ENCODE peak calls at places on chromosomes 2 and 18, in nine cellular contexts. One of them, this sample, is unnamed.

GRCh38 chr2:100407108-100407507 is 10.4 kb downstream of the CHST10 start:
- DNase-seq in fibroblast of the aortic adventitia: no peak
- DNase-seq in AG04449: no peak
- DNase-seq in HCT116: no peak
- DNase-seq in hepatocyte: no peak
- DNase-seq in gastrocnemius medialis: no peak
- DNase-seq in choroid plexus epithelial cell: no peak
- DNase-seq in A549: no peak
- DNase-seq in fibroblast of mammary gland: no peak
- DNase-seq in this sample: no peak

GRCh38 chr2:164655750-164656149 is 34.5 kb upstream of the GRB14 start:
- DNase-seq in fibroblast of mammary gland: peak; percentile 34
- DNase-seq in fibroblast of the aortic adventitia: peak; percentile 56
- DNase-seq in A549: peak; percentile 39
- DNase-seq in AG04449: no peak
- DNase-seq in choroid plexus epithelial cell: peak; percentile 30
- DNase-seq in gastrocnemius medialis: no peak
- DNase-seq in hepatocyte: no peak
- DNase-seq in HCT116: no peak
- DNase-seq in this sample: no peak

GRCh38 chr18:42374961-42375360 is 419.9 kb downstream of the PIK3C3 start:
- DNase-seq in gastrocnemius medialis: no peak
- DNase-seq in A549: no peak
- DNase-seq in HCT116: no peak
- DNase-seq in AG04449: no peak
- DNase-seq in choroid plexus epithelial cell: no peak
- DNase-seq in hepatocyte: no peak
- DNase-seq in fibroblast of the aortic adventitia: no peak
- DNase-seq in fibroblast of mammary gland: no peak
- DNase-seq in this sample: no peak

GRCh38 chr18:56305583-56305982 is 332.8 kb downstream of the TXNL1 start:
- DNase-seq in A549: no peak
- DNase-seq in fibroblast of the aortic adventitia: no peak
- DNase-seq in hepatocyte: no peak
- DNase-seq in choroid plexus epithelial cell: no peak
- DNase-seq in AG04449: peak; percentile 26
- DNase-seq in fibroblast of mammary gland: peak; percentile 21
- DNase-seq in gastrocnemius medialis: no peak
- DNase-seq in HCT116: no peak
- DNase-seq in this sample: no peak

GRCh38 chr2:129923265-129924141 is 56.0 kb upstream of the RAB6C start:
- DNase-seq in choroid plexus epithelial cell: peak; percentile 63
- DNase-seq in HCT116: peak; percentile 35
- DNase-seq in fibroblast of the aortic adventitia: peak; percentile 58
- DNase-seq in AG04449: no peak
- DNase-seq in fibroblast of mammary gland: peak; percentile 54
- DNase-seq in hepatocyte: peak; percentile 67
- DNase-seq in gastrocnemius medialis: no peak
- DNase-seq in A549: peak; percentile 58
- DNase-seq in this sample: no peak

GRCh38 chr18:70072678-70073077 is 125.0 kb upstream of the CD226 start:
- DNase-seq in gastrocnemius medialis: no peak
- DNase-seq in fibroblast of the aortic adventitia: peak; percentile 69
- DNase-seq in HCT116: no peak
- DNase-seq in A549: peak; percentile 11
- DNase-seq in fibroblast of mammary gland: peak; percentile 42
- DNase-seq in hepatocyte: peak; percentile 40
- DNase-seq in choroid plexus epithelial cell: peak; percentile 74
- DNase-seq in AG04449: no peak
- DNase-seq in this sample: no peak

GRCh38 chr18:34514238-34514637 is 195.9 kb upstream of the DTNA start:
- DNase-seq in AG04449: no peak
- DNase-seq in A549: no peak
- DNase-seq in choroid plexus epithelial cell: no peak
- DNase-seq in HCT116: no peak
- DNase-seq in fibroblast of mammary gland: peak; percentile 71
- DNase-seq in gastrocnemius medialis: no peak
- DNase-seq in fibroblast of the aortic adventitia: peak; percentile 6
- DNase-seq in hepatocyte: no peak
- DNase-seq in this sample: no peak

GRCh38 chr2:47662547-47662946 is 120.4 kb upstream of the MSH6 start:
- DNase-seq in HCT116: no peak
- DNase-seq in fibroblast of mammary gland: no peak
- DNase-seq in gastrocnemius medialis: no peak
- DNase-seq in fibroblast of the aortic adventitia: no peak
- DNase-seq in AG04449: no peak
- DNase-seq in choroid plexus epithelial cell: no peak
- DNase-seq in A549: no peak
- DNase-seq in hepatocyte: no peak
- DNase-seq in this sample: no peak

GRCh38 chr2:42072349-42073118 is 24.7 kb downstream of the PKDCC start:
- DNase-seq in choroid plexus epithelial cell: peak; percentile 61
- DNase-seq in fibroblast of mammary gland: no peak
- DNase-seq in A549: no peak
- DNase-seq in HCT116: no peak
- DNase-seq in AG04449: no peak
- DNase-seq in hepatocyte: peak; percentile 38
- DNase-seq in gastrocnemius medialis: peak; percentile 91
- DNase-seq in fibroblast of the aortic adventitia: peak; percentile 37
- DNase-seq in this sample: no peak

GRCh38 chr2:199901942-199902341 is 9.2 kb upstream of the C2orf69 start:
- DNase-seq in A549: no peak
- DNase-seq in fibroblast of the aortic adventitia: no peak
- DNase-seq in gastrocnemius medialis: no peak
- DNase-seq in hepatocyte: no peak
- DNase-seq in choroid plexus epithelial cell: no peak
- DNase-seq in fibroblast of mammary gland: no peak
- DNase-seq in AG04449: no peak
- DNase-seq in HCT116: no peak
- DNase-seq in this sample: no peak

GRCh38 chr2:169221745-169222369 is 140.5 kb downstream of the LRP2 start:
- DNase-seq in AG04449: no peak
- DNase-seq in fibroblast of the aortic adventitia: peak; percentile 2
- DNase-seq in hepatocyte: peak; percentile 49
- DNase-seq in gastrocnemius medialis: no peak
- DNase-seq in A549: peak; percentile 21
- DNase-seq in HCT116: peak; percentile 24
- DNase-seq in fibroblast of mammary gland: peak; percentile 12
- DNase-seq in choroid plexus epithelial cell: peak; percentile 55
- DNase-seq in this sample: no peak

GRCh38 chr2:88350641-88351601 is 101.6 kb downstream of the FOXI3 start:
- DNase-seq in gastrocnemius medialis: no peak
- DNase-seq in fibroblast of mammary gland: peak; percentile 26
- DNase-seq in fibroblast of the aortic adventitia: peak; percentile 22
- DNase-seq in A549: peak; percentile 71
- DNase-seq in HCT116: peak; percentile 65
- DNase-seq in choroid plexus epithelial cell: peak; percentile 23
- DNase-seq in hepatocyte: peak; percentile 72
- DNase-seq in AG04449: no peak
- DNase-seq in this sample: peak; percentile 77

GRCh38 chr2:207487650-207488315 is 42.0 kb upstream of the CREB1 start:
- DNase-seq in fibroblast of mammary gland: peak; percentile 97
- DNase-seq in gastrocnemius medialis: no peak
- DNase-seq in fibroblast of the aortic adventitia: peak; percentile 89
- DNase-seq in HCT116: peak; percentile 32
- DNase-seq in A549: peak; percentile 63
- DNase-seq in hepatocyte: no peak
- DNase-seq in AG04449: peak; percentile 75
- DNase-seq in choroid plexus epithelial cell: peak; percentile 94
- DNase-seq in this sample: no peak

GRCh38 chr2:75790121-75790520 is 79.4 kb upstream of the GCFC2 start:
- DNase-seq in A549: no peak
- DNase-seq in choroid plexus epithelial cell: no peak
- DNase-seq in AG04449: no peak
- DNase-seq in hepatocyte: peak; percentile 16
- DNase-seq in fibroblast of mammary gland: peak; percentile 2
- DNase-seq in fibroblast of the aortic adventitia: no peak
- DNase-seq in HCT116: no peak
- DNase-seq in gastrocnemius medialis: no peak
- DNase-seq in this sample: no peak

GRCh38 chr2:85994421-85994777 is 105.6 kb upstream of the ST3GAL5 start:
- DNase-seq in A549: no peak
- DNase-seq in AG04449: no peak
- DNase-seq in fibroblast of the aortic adventitia: no peak
- DNase-seq in HCT116: no peak
- DNase-seq in hepatocyte: no peak
- DNase-seq in fibroblast of mammary gland: no peak
- DNase-seq in choroid plexus epithelial cell: no peak
- DNase-seq in gastrocnemius medialis: no peak
- DNase-seq in this sample: no peak

GRCh38 chr18:12703096-12703567 is 290 bp downstream of the PSMG2 start:
- DNase-seq in gastrocnemius medialis: no peak
- DNase-seq in hepatocyte: no peak
- DNase-seq in HCT116: no peak
- DNase-seq in AG04449: no peak
- DNase-seq in fibroblast of mammary gland: no peak
- DNase-seq in A549: no peak
- DNase-seq in choroid plexus epithelial cell: no peak
- DNase-seq in fibroblast of the aortic adventitia: no peak
- DNase-seq in this sample: no peak
- TF ChIP-seq CTCF in gastrocnemius medialis: no peak
- TF ChIP-seq CTCF in hepatocyte: no peak
- TF ChIP-seq CTCF in HCT116: no peak
- TF ChIP-seq CTCF in AG04449: no peak
- TF ChIP-seq CTCF in fibroblast of mammary gland: no peak
- TF ChIP-seq CTCF in A549: no peak
- TF ChIP-seq CTCF in choroid plexus epithelial cell: no peak
- TF ChIP-seq CTCF in fibroblast of the aortic adventitia: no peak
- TF ChIP-seq CTCF in this sample: no peak

DNA sequence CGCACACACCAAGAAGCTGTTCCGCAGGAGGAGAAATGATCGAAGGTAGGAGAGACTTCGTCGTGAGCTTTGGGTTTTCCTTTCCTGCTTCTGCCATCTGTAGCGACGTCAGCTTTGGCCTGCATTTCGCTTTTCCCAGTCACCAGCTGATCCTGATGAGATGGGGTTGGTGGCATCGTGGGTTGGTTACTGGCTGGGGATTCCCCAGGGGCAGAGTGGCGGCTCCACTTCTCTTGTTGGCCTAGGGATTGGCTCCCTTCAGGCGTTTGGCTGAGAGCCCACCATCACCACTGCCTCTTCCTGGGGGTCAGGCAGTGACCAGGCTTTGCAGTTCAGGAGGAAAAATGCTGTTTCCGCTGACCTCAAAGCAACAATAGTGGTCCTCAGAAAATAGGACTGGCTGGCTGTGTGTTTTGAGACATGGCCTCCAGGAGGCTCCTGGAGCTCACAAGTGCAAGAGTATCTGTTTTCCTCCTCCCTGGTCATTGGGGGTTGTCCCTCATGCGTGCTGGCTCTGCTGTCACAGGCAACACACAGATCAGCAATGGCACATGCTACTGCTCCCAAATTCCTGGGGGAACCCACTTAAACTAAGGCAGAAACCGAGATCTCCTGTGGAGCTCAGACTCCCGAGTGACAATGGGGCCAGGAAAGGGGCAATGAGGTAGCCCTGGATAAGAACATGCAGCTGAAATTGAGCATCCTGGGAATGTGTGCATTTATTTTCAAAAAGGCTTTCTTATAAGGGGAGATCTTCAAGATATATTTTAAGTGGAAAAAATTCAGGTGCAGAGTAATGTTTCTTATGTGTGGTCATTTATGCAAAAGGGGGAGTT is 173.0 kb downstream of the CTIF start:
- DNase-seq in HCT116: peak; percentile 21
- DNase-seq in A549: peak; percentile 34
- DNase-seq in gastrocnemius medialis: no peak
- DNase-seq in fibroblast of mammary gland: peak; percentile 60
- DNase-seq in fibroblast of the aortic adventitia: peak; percentile 51
- DNase-seq in AG04449: no peak
- DNase-seq in choroid plexus epithelial cell: peak; percentile 70
- DNase-seq in hepatocyte: peak; percentile 59
- DNase-seq in this sample: no peak
- TF ChIP-seq CTCF in HCT116: peak; percentile 39
- TF ChIP-seq CTCF in A549: no peak
- TF ChIP-seq CTCF in gastrocnemius medialis: peak; percentile 41
- TF ChIP-seq CTCF in fibroblast of mammary gland: peak; percentile 70
- TF ChIP-seq CTCF in fibroblast of the aortic adventitia: peak; percentile 52
- TF ChIP-seq CTCF in AG04449: peak; percentile 44
- TF ChIP-seq CTCF in choroid plexus epithelial cell: peak; percentile 78
- TF ChIP-seq CTCF in hepatocyte: peak; percentile 63
- TF ChIP-seq CTCF in this sample: peak; percentile 75

GRCh38 chr2:65146067-65146466 is 16.2 kb upstream of the RAB1A start:
- DNase-seq in fibroblast of mammary gland: no peak
- DNase-seq in gastrocnemius medialis: no peak
- DNase-seq in HCT116: no peak
- DNase-seq in hepatocyte: no peak
- DNase-seq in fibroblast of the aortic adventitia: no peak
- DNase-seq in A549: no peak
- DNase-seq in AG04449: no peak
- DNase-seq in choroid plexus epithelial cell: no peak
- DNase-seq in this sample: no peak

GRCh38 chr2:65137197-65137780 is 7.4 kb upstream of the RAB1A start:
- DNase-seq in choroid plexus epithelial cell: no peak
- DNase-seq in fibroblast of the aortic adventitia: no peak
- DNase-seq in AG04449: no peak
- DNase-seq in hepatocyte: peak; percentile 49
- DNase-seq in gastrocnemius medialis: no peak
- DNase-seq in fibroblast of mammary gland: no peak
- DNase-seq in A549: no peak
- DNase-seq in HCT116: no peak
- DNase-seq in this sample: no peak

GRCh38 chr2:65144571-65144970 is 14.7 kb upstream of the RAB1A start:
- DNase-seq in gastrocnemius medialis: no peak
- DNase-seq in fibroblast of mammary gland: no peak
- DNase-seq in hepatocyte: no peak
- DNase-seq in choroid plexus epithelial cell: no peak
- DNase-seq in AG04449: no peak
- DNase-seq in A549: no peak
- DNase-seq in fibroblast of the aortic adventitia: no peak
- DNase-seq in HCT116: no peak
- DNase-seq in this sample: no peak

DNA sequence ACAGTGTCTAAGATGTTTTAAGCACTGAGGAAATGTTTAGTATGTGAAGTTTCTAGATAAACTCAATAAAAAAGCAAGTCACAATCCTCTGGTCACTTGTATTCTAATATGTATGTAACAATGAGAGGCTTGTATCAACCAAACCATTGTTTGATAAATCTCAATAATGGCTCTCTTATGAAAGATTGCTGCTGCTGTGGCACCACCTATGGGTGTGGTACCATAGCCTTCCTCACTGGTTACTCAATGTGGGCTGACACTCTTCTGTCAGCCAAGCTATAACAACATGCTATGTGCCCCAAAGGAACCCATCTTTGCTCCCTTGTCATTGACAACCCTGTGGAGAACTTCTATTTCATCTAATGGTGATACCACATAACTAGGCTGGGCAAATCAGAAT is 12.6 kb upstream of the RAB1A start:
- DNase-seq in AG04449: no peak
- DNase-seq in fibroblast of the aortic adventitia: no peak
- DNase-seq in fibroblast of mammary gland: peak; percentile 14
- DNase-seq in A549: peak; percentile 51
- DNase-seq in choroid plexus epithelial cell: peak; percentile 22
- DNase-seq in HCT116: no peak
- DNase-seq in hepatocyte: no peak
- DNase-seq in gastrocnemius medialis: no peak
- DNase-seq in this sample: no peak
- TF ChIP-seq CTCF in AG04449: no peak
- TF ChIP-seq CTCF in fibroblast of the aortic adventitia: peak; percentile 26
- TF ChIP-seq CTCF in fibroblast of mammary gland: peak; percentile 16
- TF ChIP-seq CTCF in A549: peak; percentile 36
- TF ChIP-seq CTCF in choroid plexus epithelial cell: peak; percentile 47
- TF ChIP-seq CTCF in HCT116: peak; percentile 29
- TF ChIP-seq CTCF in hepatocyte: no peak
- TF ChIP-seq CTCF in gastrocnemius medialis: no peak
- TF ChIP-seq CTCF in this sample: no peak

GRCh38 chr2:105889046-105889445 is 144.3 kb downstream of the NCK2 start:
- DNase-seq in hepatocyte: no peak
- DNase-seq in choroid plexus epithelial cell: no peak
- DNase-seq in fibroblast of the aortic adventitia: no peak
- DNase-seq in AG04449: no peak
- DNase-seq in A549: no peak
- DNase-seq in gastrocnemius medialis: no peak
- DNase-seq in HCT116: no peak
- DNase-seq in fibroblast of mammary gland: no peak
- DNase-seq in this sample: no peak
- TF ChIP-seq CTCF in hepatocyte: no peak
- TF ChIP-seq CTCF in choroid plexus epithelial cell: no peak
- TF ChIP-seq CTCF in fibroblast of the aortic adventitia: no peak
- TF ChIP-seq CTCF in AG04449: no peak
- TF ChIP-seq CTCF in A549: no peak
- TF ChIP-seq CTCF in gastrocnemius medialis: no peak
- TF ChIP-seq CTCF in HCT116: no peak
- TF ChIP-seq CTCF in fibroblast of mammary gland: no peak
- TF ChIP-seq CTCF in this sample: no peak